ENCODE peak calls at places on chromosomes 13 and 19, in ten cellular contexts. J is cardiac muscle cell; U is ascending aorta; W is CD8-positive, alpha-beta T cell; E is dorsolateral prefrontal cortex; L is pancreas; S is lung; Z is heart left ventricle; N is IMR-90; T is upper lobe of left lung. O is an unnamed sample.

GRCh38 chr19:18966304-18966703 is 25.3 kb upstream of the HOMER3 start:
- DNase-seq in J (no peak), U (no peak), W (no peak), E (no peak), L (no peak), S (no peak), Z (no peak), N (no peak), T (no peak), O (no peak)

GRCh38 chr19:21482863-21483276 is 22.5 kb upstream of the ZNF429 start:
- DNase-seq in J (peak), U (peak), W (peak), E (no peak), L (peak), S (peak), Z (peak), N (no peak), T (peak), O (peak)

GRCh38 chr13:44860427-44860826 is 128.8 kb downstream of the NUFIP1 start:
- DNase-seq in J (no peak), U (no peak), W (no peak), E (no peak), L (no peak), S (no peak), Z (no peak), N (no peak), T (no peak), O (no peak)

GRCh38 chr13:25686831-25687495 is 315.2 kb downstream of the ATP8A2 start:
- DNase-seq in J (no peak), U (no peak), W (no peak), E (no peak), L (no peak), S (no peak), Z (no peak), N (no peak), T (no peak), O (no peak)

GRCh38 chr19:44111910-44112463 is 1.2 kb upstream of the ZNF225 start:
- DNase-seq in J (peak), U (no peak), W (no peak), E (no peak), L (no peak), S (no peak), Z (no peak), N (peak), T (no peak), O (no peak)

GRCh38 chr13:99959538-99960230 is 11.9 kb downstream of the ZIC5 start:
- DNase-seq in J (peak), U (no peak), W (peak), E (no peak), L (no peak), S (no peak), Z (no peak), N (no peak), T (no peak), O (no peak)

GRCh38 chr13:106243011-106243410 is 292.5 kb downstream of the EFNB2 start:
- DNase-seq in J (no peak), U (no peak), W (no peak), E (no peak), L (no peak), S (no peak), Z (no peak), N (no peak), T (no peak), O (no peak)

GRCh38 chr19:55619264-55619663 is 5.1 kb downstream of the ZNF784 start:
- DNase-seq in J (no peak), U (no peak), W (no peak), E (no peak), L (no peak), S (no peak), Z (no peak), N (peak), T (no peak), O (no peak)

GRCh38 chr13:46905249-46905648 is 8.4 kb upstream of the HTR2A start:
- DNase-seq in J (no peak), U (no peak), W (no peak), E (no peak), L (no peak), S (no peak), Z (no peak), N (peak), T (no peak), O (no peak)

GRCh38 chr13:108981407-108981806 is 352.0 kb downstream of the MYO16 start:
- DNase-seq in J (no peak), U (no peak), W (no peak), E (no peak), L (no peak), S (no peak), Z (no peak), N (no peak), T (no peak), O (no peak)

GRCh38 chr19:53507523-53508442 is 30.2 kb upstream of the ZNF331 start:
- DNase-seq in J (no peak), U (no peak), W (no peak), E (no peak), L (no peak), S (no peak), Z (no peak), N (peak), T (no peak), O (no peak)

GRCh38 chr13:51895906-51896888 is 34.4 kb downstream of the CCDC70 start:
- DNase-seq in J (peak), U (no peak), W (peak), E (peak), L (peak), S (peak), Z (peak), N (peak), T (peak), O (peak)

GRCh38 chr13:57443494-57443893 is 188.1 kb upstream of the PCDH17 start:
- DNase-seq in J (no peak), U (no peak), W (no peak), E (no peak), L (no peak), S (no peak), Z (no peak), N (no peak), T (no peak), O (no peak)

GRCh38 chr19:10338940-10339339 is 484 bp downstream of the ICAM3 start:
- DNase-seq in J (no peak), U (no peak), W (no peak), E (no peak), L (no peak), S (no peak), Z (no peak), N (no peak), T (no peak), O (no peak)

GRCh38 chr13:59458908-59459579 is 704.7 kb downstream of the DIAPH3 start:
- DNase-seq in J (no peak), U (no peak), W (no peak), E (no peak), L (no peak), S (no peak), Z (peak), N (peak), T (no peak), O (no peak)

GRCh38 chr13:41054919-41055619 is 6.2 kb upstream of the WBP4 start:
- DNase-seq in J (no peak), U (no peak), W (no peak), E (no peak), L (no peak), S (no peak), Z (no peak), N (no peak), T (no peak), O (no peak)
- TF ChIP-seq CTCF in J (peak), U (peak), W (no peak), E (no peak), L (no peak), S (no peak), Z (no peak), N (peak), T (no peak), O (no peak)

GRCh38 chr19:46466536-46467199 is 4.7 kb downstream of the PNMA8A start:
- DNase-seq in J (no peak), U (no peak), W (no peak), E (no peak), L (no peak), S (no peak), Z (no peak), N (peak), T (no peak), O (peak)
- H3K4me3 ChIP-seq in J (no peak), U (peak), W (no peak), E (no peak), L (no peak), S (no peak), Z (no peak), N (peak), T (no peak), O (no peak)

GRCh38 chr19:45681391-45682015 is 10.2 kb downstream of the SNRPD2 start:
- DNase-seq in J (peak), U (peak), W (peak), E (peak), L (peak), S (peak), Z (peak), N (peak), T (peak), O (peak)
- H3K27ac ChIP-seq in J (no peak), U (peak), W (no peak), E (peak), L (peak), S (peak), Z (peak), N (no peak), T (peak), O (peak)

GRCh38 chr19:14434157-14434501 is 1.0 kb downstream of the PKN1 start:
- DNase-seq in J (no peak), U (no peak), W (no peak), E (no peak), L (no peak), S (no peak), Z (no peak), N (no peak), T (no peak), O (no peak)
- TF ChIP-seq CTCF in J (no peak), U (peak), W (no peak), E (no peak), L (no peak), S (no peak), Z (no peak), N (no peak), T (no peak), O (no peak)

GRCh38 chr19:49595819-49596404 is 4.9 kb downstream of the PRR12 start:
- DNase-seq in J (no peak), U (no peak), W (no peak), E (no peak), L (no peak), S (no peak), Z (no peak), N (no peak), T (no peak), O (no peak)
- H3K4me3 ChIP-seq in J (no peak), U (no peak), W (no peak), E (no peak), L (no peak), S (no peak), Z (no peak), N (no peak), T (no peak), O (no peak)

O was measured in left ventricle myocardium inferior.